ENCODE peak calls at places on chromosomes 13 and 19, in four cellular contexts. C, D, E and H are unnamed samples.

GRCh38 chr13:77980592-77980991 is 62.0 kb upstream of the EDNRB start:
- DNase-seq in C (no peak), D (no peak), E (no peak), H (no peak)

GRCh38 chr19:10782795-10783194 is 53.2 kb downstream of the TMED1 start:
- DNase-seq in C (no peak), D (no peak), E (peak), H (peak)

GRCh38 chr19:8004723-8005513 is 523 bp downstream of the ELAVL1 start:
- DNase-seq in C (no peak), D (no peak), E (no peak), H (no peak)

GRCh38 chr13:93758575-93758974 is 532.0 kb downstream of the GPC6 start:
- DNase-seq in C (no peak), D (no peak), E (no peak), H (no peak)

GRCh38 chr13:47957073-47957472 is 44.0 kb downstream of the SUCLA2 start:
- DNase-seq in C (no peak), D (no peak), E (no peak), H (no peak)

GRCh38 chr13:110771194-110771593 is 57.7 kb downstream of the ING1 start:
- DNase-seq in C (no peak), D (no peak), E (no peak), H (no peak)

GRCh38 chr19:15048885-15049541 is at the start of gene CASP14:
- DNase-seq in C (no peak), D (no peak), E (no peak), H (no peak)

GRCh38 chr13:94712287-94712811 is at the start of gene SOX21:
- DNase-seq in C (no peak), D (no peak), E (no peak), H (no peak)

GRCh38 chr19:10115392-10116084 is 4.0 kb downstream of the P2RY11 start:
- DNase-seq in C (no peak), D (no peak), E (no peak), H (no peak)